ENCODE peak calls at places on chromosomes 12 and 14, in nine cellular contexts. L, D, C, W, U, P, Z, J and G are unnamed samples.
A peak's percentile ranks its signal among the peaks of the same experiment; 100 is the strongest.

GRCh38 chr12:99911967-99912366 is 72.8 kb downstream of the ANKS1B start:
- DNase-seq in L (no peak), D (no peak), C (no peak), W (no peak), U (no peak), P (no peak), Z (no peak), J (no peak), G (no peak)

GRCh38 chr12:116360579-116361403 is 83.3 kb upstream of the MED13L start:
- DNase-seq in L (no peak), D (no peak), C (no peak), W (no peak), U (no peak), P (no peak), Z (no peak), J (no peak), G (no peak)

GRCh38 chr12:82800185-82800584 is 113.5 kb downstream of the TMTC2 start:
- DNase-seq in L (no peak), D (no peak), C (no peak), W (no peak), U (no peak), P (no peak), Z (no peak), J (no peak), G (peak; percentile 4)

GRCh38 chr12:30026621-30027234 is 243.0 kb upstream of the TMTC1 start:
- DNase-seq in L (no peak), D (peak; percentile 88), C (no peak), W (no peak), U (no peak), P (no peak), Z (no peak), J (no peak), G (peak; percentile 87)

GRCh38 chr14:68268719-68269118 is 449.1 kb downstream of the RAD51B start:
- DNase-seq in L (no peak), D (no peak), C (no peak), W (no peak), U (no peak), P (no peak), Z (no peak), J (no peak), G (peak; percentile 32)

GRCh38 chr12:50112456-50113218 is 601 bp downstream of the COX14 start:
- DNase-seq in L (peak; percentile 45), D (no peak), C (peak; percentile 54), W (no peak), U (no peak), P (no peak), Z (peak; percentile 55), J (no peak), G (no peak)

GRCh38 chr14:56121786-56122185 is 3.6 kb downstream of the PELI2 start:
- DNase-seq in L (no peak), D (no peak), C (no peak), W (no peak), U (no peak), P (no peak), Z (no peak), J (no peak), G (no peak)

GRCh38 chr12:117105902-117106301 is 6.7 kb upstream of the TESC start:
- DNase-seq in L (no peak), D (no peak), C (peak; percentile 45), W (no peak), U (no peak), P (no peak), Z (no peak), J (no peak), G (no peak)

GRCh38 chr14:81416981-81417380 is 16.9 kb upstream of the STON2 start:
- DNase-seq in L (no peak), D (no peak), C (no peak), W (no peak), U (no peak), P (no peak), Z (no peak), J (no peak), G (no peak)

GRCh38 chr12:66647034-66647691 is 31.7 kb downstream of the GRIP1 start:
- DNase-seq in L (no peak), D (peak; percentile 68), C (no peak), W (no peak), U (no peak), P (no peak), Z (no peak), J (no peak), G (peak; percentile 91)

GRCh38 chr14:99036594-99037293 is 235.3 kb downstream of the BCL11B start:
- DNase-seq in L (no peak), D (no peak), C (no peak), W (peak; percentile 73), U (peak; percentile 69), P (no peak), Z (peak; percentile 78), J (no peak), G (no peak)
- H3K4me3 ChIP-seq in L (no peak overlapping the region), D (no peak overlapping the region), C (peak overlapping the region; percentile 34), W (peak overlapping the region; percentile 33), U (peak overlapping the region; percentile 67), P (peak overlapping the region; percentile 21), Z (peak overlapping the region; percentile 49), J (no peak overlapping the region), G (no peak overlapping the region)

GRCh38 chr12:121630791-121631190 is 4.5 kb downstream of the ORAI1 start:
- DNase-seq in L (no peak), D (no peak), C (no peak), W (no peak), U (no peak), P (no peak), Z (no peak), J (no peak), G (no peak)

GRCh38 chr12:121628536-121628935 is 2.2 kb downstream of the ORAI1 start:
- DNase-seq in L (no peak), D (no peak), C (no peak), W (no peak), U (no peak), P (no peak), Z (no peak), J (no peak), G (no peak)

GRCh38 chr12:121626853-121627623 is 708 bp downstream of the ORAI1 start:
- DNase-seq in L (peak; percentile 55), D (peak; percentile 64), C (peak; percentile 67), W (peak; percentile 76), U (peak; percentile 79), P (peak; percentile 24), Z (peak; percentile 56), J (peak; percentile 64), G (peak; percentile 72)

GRCh38 chr12:121628037-121628436 is 1.7 kb downstream of the ORAI1 start:
- DNase-seq in L (no peak), D (no peak), C (peak; percentile 48), W (no peak), U (no peak), P (no peak), Z (no peak), J (peak; percentile 56), G (no peak)

DNA sequence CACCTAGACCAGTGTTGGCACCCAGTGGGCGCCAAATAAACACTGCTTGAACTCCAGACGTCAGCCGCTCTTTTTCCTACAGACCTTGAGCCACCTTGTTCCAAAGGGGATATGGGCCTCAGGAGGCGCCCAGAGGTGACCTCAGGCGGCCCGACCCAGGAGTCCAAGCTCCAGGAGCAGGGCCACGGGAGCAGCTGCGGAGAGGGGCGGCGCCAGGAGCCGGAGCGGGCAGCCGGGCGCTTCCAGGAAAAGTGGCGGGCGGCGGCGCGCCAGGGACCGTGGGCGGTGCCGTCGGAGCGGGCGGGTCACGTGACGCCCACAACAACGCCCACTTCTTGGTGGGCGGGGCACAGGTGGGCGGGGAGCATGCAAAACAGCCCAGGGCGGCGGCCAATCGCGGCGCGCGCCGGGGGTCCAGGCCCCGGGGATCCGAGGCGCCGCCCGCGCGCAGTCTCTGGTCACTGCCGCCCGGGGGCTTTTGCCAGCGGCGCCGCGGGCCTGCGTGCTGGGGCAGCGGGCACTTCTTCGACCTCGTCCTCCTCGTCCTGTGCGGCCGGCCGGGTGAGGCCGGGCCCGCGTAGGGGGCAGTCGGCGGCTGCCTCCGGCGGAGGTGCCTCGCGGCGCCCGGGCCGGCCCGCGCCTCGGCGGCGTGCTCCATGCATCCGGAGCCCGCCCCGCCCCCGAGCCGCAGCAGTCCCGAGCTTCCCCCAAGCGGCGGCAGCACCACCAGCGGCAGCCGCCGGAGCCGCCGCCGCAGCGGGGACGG is at the start of gene ORAI1:
- DNase-seq in L (peak; percentile 96), D (peak; percentile 93), C (peak; percentile 97), W (peak; percentile 98), U (peak; percentile 95), P (peak; percentile 80), Z (peak; percentile 90), J (peak; percentile 99), G (peak; percentile 95)
- TF ChIP-seq CTCF in L (peak; percentile 24), D (no peak), C (no peak), W (no peak), U (no peak), P (no peak), Z (no peak), J (no peak), G (no peak)

DNA sequence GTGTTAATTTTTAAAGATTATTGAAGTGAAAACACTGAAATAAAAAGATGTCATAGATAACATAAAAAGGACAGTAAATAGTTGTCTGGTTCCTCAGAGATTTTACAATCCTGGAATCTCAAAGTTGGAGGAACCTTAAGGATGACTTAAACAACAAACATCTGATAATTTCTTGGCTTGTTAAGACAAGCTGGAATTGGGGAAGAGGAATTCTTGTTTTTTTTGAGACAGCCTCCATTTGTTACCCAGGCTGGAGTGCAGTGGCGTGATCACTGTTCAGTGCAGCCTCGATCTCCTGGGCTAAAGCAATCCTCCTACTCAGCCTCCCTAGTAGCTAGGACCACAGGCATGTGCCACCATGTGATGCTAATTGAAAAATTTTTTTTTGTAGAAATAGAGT is 2.3 kb downstream of the ZNF410 start:
- DNase-seq in L (no peak), D (no peak), C (no peak), W (no peak), U (no peak), P (no peak), Z (no peak), J (no peak), G (no peak)
- H3K4me3 ChIP-seq in L (no peak overlapping the region), D (peak overlapping the region; percentile 89), C (no peak overlapping the region), W (no peak overlapping the region), U (no peak overlapping the region), P (no peak overlapping the region), Z (no peak overlapping the region), J (no peak overlapping the region), G (no peak overlapping the region)

GRCh38 chr14:97143011-97143410 is 345.8 kb downstream of the VRK1 start:
- DNase-seq in L (no peak), D (no peak), C (no peak), W (no peak), U (no peak), P (no peak), Z (no peak), J (no peak), G (no peak)

GRCh38 chr14:97143456-97143855 is 346.3 kb downstream of the VRK1 start:
- DNase-seq in L (no peak), D (no peak), C (no peak), W (no peak), U (no peak), P (no peak), Z (no peak), J (no peak), G (no peak)

GRCh38 chr14:97137705-97138104 is 340.5 kb downstream of the VRK1 start:
- DNase-seq in L (no peak), D (no peak), C (no peak), W (no peak), U (no peak), P (no peak), Z (no peak), J (no peak), G (no peak)

DNA sequence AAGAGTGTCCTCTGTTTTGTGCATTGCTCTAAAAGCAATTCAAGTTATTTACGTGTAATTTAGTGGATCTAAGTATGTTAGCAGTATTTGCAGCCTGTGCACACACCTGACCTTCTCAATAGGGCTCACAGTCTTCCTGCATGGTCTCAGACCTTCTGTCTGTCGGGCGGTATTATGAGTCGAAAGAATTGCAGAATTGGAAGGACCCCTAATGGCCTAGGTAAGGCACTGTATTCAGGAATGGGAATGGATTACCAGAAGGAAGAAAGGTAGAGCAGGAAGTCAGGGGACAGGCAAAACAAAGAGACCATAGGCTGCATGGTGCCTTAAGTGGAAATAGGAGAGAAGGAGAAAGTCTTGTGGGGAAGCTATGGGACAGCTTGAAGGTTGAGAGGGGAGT is 341.6 kb downstream of the VRK1 start:
- DNase-seq in L (no peak), D (no peak), C (no peak), W (no peak), U (no peak), P (no peak), Z (no peak), J (no peak), G (no peak)
- TF ChIP-seq CTCF in L (no peak), D (no peak), C (no peak), W (no peak), U (no peak), P (no peak), Z (no peak), J (no peak), G (no peak)